ENCODE peak calls at places on chromosomes 7 and 10, in six cellular contexts. One of them, this sample, is unnamed.

GRCh38 chr10:72263613-72264241 is 10.0 kb upstream of the DDIT4 start:
- DNase-seq in body of pancreas: peak; percentile 94
- DNase-seq in sigmoid colon: no peak
- DNase-seq in heart left ventricle: no peak
- DNase-seq in esophagus muscularis mucosa: no peak
- DNase-seq in PC-3: peak; percentile 73
- DNase-seq in this sample: peak; percentile 73

GRCh38 chr7:2758673-2759603 is 70.9 kb downstream of the AMZ1 start:
- DNase-seq in body of pancreas: no peak
- DNase-seq in sigmoid colon: no peak
- DNase-seq in heart left ventricle: no peak
- DNase-seq in esophagus muscularis mucosa: no peak
- DNase-seq in PC-3: no peak
- DNase-seq in this sample: no peak

GRCh38 chr10:34449836-34450235 is 365.3 kb downstream of the PARD3 start:
- DNase-seq in body of pancreas: no peak
- DNase-seq in sigmoid colon: no peak
- DNase-seq in heart left ventricle: no peak
- DNase-seq in esophagus muscularis mucosa: no peak
- DNase-seq in PC-3: no peak
- DNase-seq in this sample: no peak

GRCh38 chr7:23181684-23182553 is at the start of gene NUP42:
- DNase-seq in body of pancreas: peak; percentile 97
- DNase-seq in sigmoid colon: peak; percentile 98
- DNase-seq in heart left ventricle: peak; percentile 96
- DNase-seq in esophagus muscularis mucosa: peak; percentile 99
- DNase-seq in PC-3: peak; percentile 99
- DNase-seq in this sample: peak; percentile 97

GRCh38 chr10:102302611-102303010 is 57.3 kb downstream of the GBF1 start:
- DNase-seq in body of pancreas: no peak
- DNase-seq in sigmoid colon: no peak
- DNase-seq in heart left ventricle: no peak
- DNase-seq in esophagus muscularis mucosa: no peak
- DNase-seq in PC-3: peak; percentile 10
- DNase-seq in this sample: no peak

GRCh38 chr10:12350167-12350872 is 973 bp downstream of the CAMK1D start:
- DNase-seq in body of pancreas: peak; percentile 57
- DNase-seq in sigmoid colon: peak; percentile 72
- DNase-seq in heart left ventricle: peak; percentile 43
- DNase-seq in esophagus muscularis mucosa: no peak
- DNase-seq in PC-3: peak; percentile 13
- DNase-seq in this sample: peak; percentile 66

GRCh38 chr10:16520900-16521299 is 779 bp downstream of the C1QL3 start:
- DNase-seq in body of pancreas: no peak
- DNase-seq in sigmoid colon: no peak
- DNase-seq in heart left ventricle: peak; percentile 31
- DNase-seq in esophagus muscularis mucosa: no peak
- DNase-seq in PC-3: peak; percentile 1
- DNase-seq in this sample: no peak

GRCh38 chr10:67884842-67885680 is 605 bp downstream of the SIRT1 start:
- DNase-seq in body of pancreas: peak; percentile 91
- DNase-seq in sigmoid colon: peak; percentile 91
- DNase-seq in heart left ventricle: peak; percentile 91
- DNase-seq in esophagus muscularis mucosa: peak; percentile 94
- DNase-seq in PC-3: peak; percentile 80
- DNase-seq in this sample: peak; percentile 91

GRCh38 chr7:101357433-101357832 is 5.2 kb upstream of the COL26A1 start:
- DNase-seq in body of pancreas: no peak
- DNase-seq in sigmoid colon: no peak
- DNase-seq in heart left ventricle: no peak
- DNase-seq in esophagus muscularis mucosa: no peak
- DNase-seq in PC-3: no peak
- DNase-seq in this sample: no peak

GRCh38 chr7:112938895-112939588 is 147.6 kb downstream of the GPR85 start:
- DNase-seq in body of pancreas: peak; percentile 11
- DNase-seq in sigmoid colon: peak; percentile 67
- DNase-seq in heart left ventricle: peak; percentile 36
- DNase-seq in esophagus muscularis mucosa: no peak
- DNase-seq in PC-3: no peak
- DNase-seq in this sample: peak; percentile 55

GRCh38 chr10:90276894-90277447 is 575.6 kb downstream of the KIF20B start:
- DNase-seq in body of pancreas: no peak
- DNase-seq in sigmoid colon: no peak
- DNase-seq in heart left ventricle: no peak
- DNase-seq in esophagus muscularis mucosa: no peak
- DNase-seq in PC-3: no peak
- DNase-seq in this sample: no peak

GRCh38 chr7:128732521-128733277 is 6.5 kb upstream of the CALU start:
- DNase-seq in body of pancreas: no peak
- DNase-seq in sigmoid colon: no peak
- DNase-seq in heart left ventricle: no peak
- DNase-seq in esophagus muscularis mucosa: no peak
- DNase-seq in PC-3: no peak
- DNase-seq in this sample: no peak

GRCh38 chr7:28298870-28299484 is 113.3 kb upstream of the CREB5 start:
- DNase-seq in body of pancreas: peak; percentile 49
- DNase-seq in sigmoid colon: no peak
- DNase-seq in heart left ventricle: peak; percentile 34
- DNase-seq in esophagus muscularis mucosa: no peak
- DNase-seq in PC-3: peak; percentile 85
- DNase-seq in this sample: no peak

GRCh38 chr7:26081627-26082026 is 70.4 kb upstream of the NFE2L3 start:
- DNase-seq in body of pancreas: no peak
- DNase-seq in sigmoid colon: no peak
- DNase-seq in heart left ventricle: no peak
- DNase-seq in esophagus muscularis mucosa: no peak
- DNase-seq in PC-3: peak; percentile 5
- DNase-seq in this sample: no peak

GRCh38 chr10:51542863-51543262 is 156.5 kb downstream of the CSTF2T start:
- DNase-seq in body of pancreas: no peak
- DNase-seq in sigmoid colon: no peak
- DNase-seq in heart left ventricle: peak; percentile 23
- DNase-seq in esophagus muscularis mucosa: no peak
- DNase-seq in PC-3: no peak
- DNase-seq in this sample: no peak

GRCh38 chr10:129131439-129132122 is 335.5 kb upstream of the MGMT start:
- DNase-seq in body of pancreas: peak; percentile 13
- DNase-seq in sigmoid colon: no peak
- DNase-seq in heart left ventricle: no peak
- DNase-seq in esophagus muscularis mucosa: no peak
- DNase-seq in PC-3: no peak
- DNase-seq in this sample: no peak

GRCh38 chr10:17576768-17577167 is 40.4 kb downstream of the HACD1 start:
- DNase-seq in body of pancreas: no peak
- DNase-seq in sigmoid colon: no peak
- DNase-seq in heart left ventricle: no peak
- DNase-seq in esophagus muscularis mucosa: no peak
- DNase-seq in PC-3: no peak
- DNase-seq in this sample: no peak

GRCh38 chr7:138008588-138009349 is 6.9 kb upstream of the CREB3L2 start:
- DNase-seq in body of pancreas: peak; percentile 40
- DNase-seq in sigmoid colon: no peak
- DNase-seq in heart left ventricle: no peak
- DNase-seq in esophagus muscularis mucosa: no peak
- DNase-seq in PC-3: peak; percentile 75
- DNase-seq in this sample: no peak

GRCh38 chr7:35831208-35831607 is 30.4 kb downstream of the SEPTIN7 start:
- DNase-seq in body of pancreas: no peak
- DNase-seq in sigmoid colon: no peak
- DNase-seq in heart left ventricle: no peak
- DNase-seq in esophagus muscularis mucosa: no peak
- DNase-seq in PC-3: no peak
- DNase-seq in this sample: no peak

GRCh38 chr7:47282790-47283496 is 299.0 kb downstream of the TNS3 start:
- DNase-seq in body of pancreas: no peak
- DNase-seq in sigmoid colon: no peak
- DNase-seq in heart left ventricle: no peak
- DNase-seq in esophagus muscularis mucosa: no peak
- DNase-seq in PC-3: no peak
- DNase-seq in this sample: no peak

GRCh38 chr10:98570764-98571163 is 124.0 kb upstream of the HPS1 start:
- DNase-seq in body of pancreas: no peak
- DNase-seq in sigmoid colon: no peak
- DNase-seq in heart left ventricle: no peak
- DNase-seq in esophagus muscularis mucosa: no peak
- DNase-seq in PC-3: no peak
- DNase-seq in this sample: no peak

GRCh38 chr7:98119257-98119918 is 12.7 kb downstream of the LMTK2 start:
- DNase-seq in body of pancreas: peak; percentile 28
- DNase-seq in sigmoid colon: no peak
- DNase-seq in heart left ventricle: no peak
- DNase-seq in esophagus muscularis mucosa: no peak
- DNase-seq in PC-3: peak; percentile 79
- DNase-seq in this sample: no peak

GRCh38 chr10:110200518-110200917 is 6.9 kb upstream of the MXI1 start:
- DNase-seq in body of pancreas: no peak
- DNase-seq in sigmoid colon: no peak
- DNase-seq in heart left ventricle: no peak
- DNase-seq in esophagus muscularis mucosa: no peak
- DNase-seq in PC-3: no peak
- DNase-seq in this sample: no peak

GRCh38 chr10:1048349-1048731 is 579 bp downstream of the IDI1 start:
- DNase-seq in body of pancreas: peak; percentile 48
- DNase-seq in sigmoid colon: peak; percentile 89
- DNase-seq in heart left ventricle: peak; percentile 61
- DNase-seq in esophagus muscularis mucosa: no peak
- DNase-seq in PC-3: peak; percentile 2
- DNase-seq in this sample: peak; percentile 69

GRCh38 chr7:142785841-142786250 is 15.1 kb downstream of the PRSS2 start:
- DNase-seq in body of pancreas: no peak
- DNase-seq in sigmoid colon: peak; percentile 25
- DNase-seq in heart left ventricle: no peak
- DNase-seq in esophagus muscularis mucosa: no peak
- DNase-seq in PC-3: no peak
- DNase-seq in this sample: no peak

GRCh38 chr10:34249634-34250033 is 565.5 kb downstream of the PARD3 start:
- DNase-seq in body of pancreas: no peak
- DNase-seq in sigmoid colon: no peak
- DNase-seq in heart left ventricle: no peak
- DNase-seq in esophagus muscularis mucosa: no peak
- DNase-seq in PC-3: peak; percentile 77
- DNase-seq in this sample: no peak

GRCh38 chr7:2036786-2037185 is 196.0 kb downstream of the MAD1L1 start:
- DNase-seq in body of pancreas: no peak
- DNase-seq in sigmoid colon: peak; percentile 40
- DNase-seq in heart left ventricle: peak; percentile 25
- DNase-seq in esophagus muscularis mucosa: no peak
- DNase-seq in PC-3: no peak
- DNase-seq in this sample: peak; percentile 28

GRCh38 chr7:120996333-120996982 is 7.9 kb downstream of the CPED1 start:
- DNase-seq in body of pancreas: peak; percentile 85
- DNase-seq in sigmoid colon: peak; percentile 93
- DNase-seq in heart left ventricle: peak; percentile 83
- DNase-seq in esophagus muscularis mucosa: no peak
- DNase-seq in PC-3: peak; percentile 89
- DNase-seq in this sample: peak; percentile 48

GRCh38 chr10:115384665-115385064 is 291.5 kb downstream of the ATRNL1 start:
- DNase-seq in body of pancreas: no peak
- DNase-seq in sigmoid colon: no peak
- DNase-seq in heart left ventricle: no peak
- DNase-seq in esophagus muscularis mucosa: no peak
- DNase-seq in PC-3: no peak
- DNase-seq in this sample: no peak

DNA sequence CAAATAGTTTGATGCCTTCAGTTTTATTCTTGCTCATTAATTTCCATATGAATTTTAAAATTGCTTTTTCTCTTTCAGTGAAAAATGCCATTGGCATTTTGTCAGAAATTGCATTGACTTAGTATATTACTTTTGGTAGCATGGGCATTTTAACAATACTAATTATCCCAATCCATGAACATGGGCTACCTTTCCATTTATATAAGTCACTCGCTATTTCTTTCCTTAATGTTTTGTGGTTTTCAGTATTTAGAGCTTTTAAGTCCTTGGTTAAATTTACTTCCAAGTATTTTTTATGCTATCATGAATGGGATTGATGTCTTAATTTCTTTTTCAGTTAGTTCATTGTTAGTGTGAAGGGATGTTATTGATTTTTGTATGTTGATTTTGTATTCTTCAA is 297.4 kb downstream of the ATRNL1 start:
- DNase-seq in body of pancreas: no peak
- DNase-seq in sigmoid colon: no peak
- DNase-seq in heart left ventricle: no peak
- DNase-seq in esophagus muscularis mucosa: no peak
- DNase-seq in PC-3: no peak
- DNase-seq in this sample: no peak
- TF ChIP-seq CTCF in body of pancreas: no peak
- TF ChIP-seq CTCF in sigmoid colon: no peak
- TF ChIP-seq CTCF in heart left ventricle: no peak
- TF ChIP-seq CTCF in esophagus muscularis mucosa: no peak
- TF ChIP-seq CTCF in PC-3: no peak
- TF ChIP-seq CTCF in this sample: no peak

GRCh38 chr10:59872892-59873463 is 33.4 kb downstream of the CCDC6 start:
- DNase-seq in body of pancreas: peak; percentile 71
- DNase-seq in sigmoid colon: peak; percentile 92
- DNase-seq in heart left ventricle: peak; percentile 41
- DNase-seq in esophagus muscularis mucosa: peak; percentile 92
- DNase-seq in PC-3: no peak
- DNase-seq in this sample: no peak
- H3K27ac ChIP-seq in body of pancreas: no peak overlapping the region
- H3K27ac ChIP-seq in sigmoid colon: peak overlapping the region; percentile 69
- H3K27ac ChIP-seq in heart left ventricle: no peak overlapping the region
- H3K27ac ChIP-seq in esophagus muscularis mucosa: peak overlapping the region; percentile 77
- H3K27ac ChIP-seq in PC-3: no peak overlapping the region
- H3K27ac ChIP-seq in this sample: peak overlapping the region; percentile 51

DNA sequence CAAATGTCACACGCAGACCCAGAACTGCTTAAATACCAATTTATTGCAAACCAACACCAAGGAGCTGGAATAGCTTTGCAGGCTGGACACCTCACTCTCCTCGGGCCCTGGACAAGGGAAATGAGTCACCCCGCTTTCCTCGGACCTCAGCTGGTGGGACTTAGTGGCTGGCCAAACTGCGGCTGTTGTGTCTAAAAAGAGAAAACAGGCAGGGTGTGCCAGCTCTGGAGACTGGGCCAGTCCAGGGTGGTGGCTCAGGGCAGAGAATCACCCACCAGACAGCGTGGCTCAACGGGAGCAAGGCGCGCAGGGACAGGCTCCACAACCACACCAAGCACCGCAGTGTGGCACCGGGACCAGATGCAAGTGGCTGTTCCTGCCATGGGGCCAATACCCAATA is 58.2 kb upstream of the CAMK2B start:
- DNase-seq in body of pancreas: no peak
- DNase-seq in sigmoid colon: no peak
- DNase-seq in heart left ventricle: no peak
- DNase-seq in esophagus muscularis mucosa: peak; percentile 79
- DNase-seq in PC-3: peak; percentile 21
- DNase-seq in this sample: no peak
- H3K4me1 ChIP-seq in body of pancreas: no peaks in the 10 kb centered on the region
- H3K4me1 ChIP-seq in sigmoid colon: no peaks in the 10 kb centered on the region
- H3K4me1 ChIP-seq in heart left ventricle: peaks cover 24% of the 10 kb centered on the region
- H3K4me1 ChIP-seq in esophagus muscularis mucosa: peaks cover 4% of the 10 kb centered on the region
- H3K4me1 ChIP-seq in PC-3: peaks cover 34% of the 10 kb centered on the region
- H3K4me1 ChIP-seq in this sample: no peaks in the 10 kb centered on the region

DNA sequence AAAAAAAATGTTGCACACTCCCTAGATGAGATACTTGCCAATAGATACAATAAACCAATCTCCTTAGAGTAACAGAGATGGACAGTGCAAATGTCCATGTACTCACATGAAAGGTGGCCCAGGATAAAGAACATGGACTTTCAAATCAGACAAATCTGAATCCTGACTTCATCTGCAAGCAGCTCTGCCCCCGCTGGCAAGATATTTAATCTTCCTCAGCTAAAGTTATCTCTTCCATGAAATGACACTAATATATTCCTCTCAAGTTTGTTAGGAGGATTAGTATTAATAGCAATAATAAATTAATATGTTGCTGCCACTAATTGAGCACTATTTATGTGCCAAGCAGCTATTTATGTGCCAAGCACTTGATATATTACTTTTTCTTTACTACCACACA is 148.6 kb upstream of the YAE1 start:
- DNase-seq in body of pancreas: no peak
- DNase-seq in sigmoid colon: no peak
- DNase-seq in heart left ventricle: no peak
- DNase-seq in esophagus muscularis mucosa: no peak
- DNase-seq in PC-3: no peak
- DNase-seq in this sample: no peak
- TF ChIP-seq CTCF in body of pancreas: no peak
- TF ChIP-seq CTCF in sigmoid colon: no peak
- TF ChIP-seq CTCF in heart left ventricle: no peak
- TF ChIP-seq CTCF in esophagus muscularis mucosa: no peak
- TF ChIP-seq CTCF in PC-3: no peak
- TF ChIP-seq CTCF in this sample: no peak